ENCODE peak calls at places on chromosome 20, in nine cellular contexts. C is cardiac muscle cell; E is H7; Q is CD4-positive, CD25-positive, alpha-beta regulatory T cell; A is PC-3; N is pancreas; S is Peyer's patch; U is body of pancreas; H is lower lobe of right lung. D is an unnamed sample. For H3K36me3, the result is how much of the 10 kb centered on the place peaks cover.

GRCh38 chr20:64146301-64146935 is 17.8 kb upstream of the MYT1 start:
- DNase-seq in C (no peak), E (peak), S (no peak), A (no peak), H (peak), U (no peak), N (no peak), Q (no peak), D (no peak)

GRCh38 chr20:50144362-50144761 is 9.2 kb downstream of the PEDS1 start:
- DNase-seq in H (no peak), N (no peak), S (peak), Q (no peak), U (no peak), E (no peak), C (no peak), A (peak), D (peak)

GRCh38 chr20:58271596-58272460 is 37.7 kb upstream of the RAB22A start:
- DNase-seq in Q (no peak), A (no peak), E (no peak), S (no peak), H (no peak), C (no peak), U (no peak), N (no peak), D (no peak)

GRCh38 chr20:12928755-12929401 is 79.9 kb upstream of the SPTLC3 start:
- DNase-seq in H (no peak), A (peak), C (no peak), E (no peak), S (no peak), U (no peak), N (no peak), Q (no peak), D (no peak)

GRCh38 chr20:10673176-10673830 is 496 bp downstream of the JAG1 start:
- DNase-seq in U (peak), E (peak), N (peak), Q (no peak), C (peak), H (peak), S (peak), A (no peak), D (no peak)

GRCh38 chr20:543369-544152 is at the start of gene CSNK2A1:
- DNase-seq in E (peak), Q (peak), S (peak), U (peak), C (peak), H (peak), N (peak), A (peak), D (peak)

GRCh38 chr20:47799116-47799715 is 13.9 kb upstream of the SULF2 start:
- DNase-seq in C (no peak), A (no peak), S (no peak), U (no peak), Q (no peak), E (no peak), N (no peak), H (no peak), D (no peak)

GRCh38 chr20:47360489-47361267 is 4.2 kb upstream of the ZMYND8 start:
- DNase-seq in A (peak), U (peak), E (peak), N (peak), C (peak), Q (no peak), S (peak), H (peak), D (peak)

GRCh38 chr20:2708073-2708415 is 15.5 kb downstream of the EBF4 start:
- DNase-seq in U (no peak), Q (no peak), H (no peak), N (no peak), C (peak), S (peak), A (no peak), E (peak), D (peak)

GRCh38 chr20:20196610-20197009 is 144.3 kb downstream of the CFAP61 start:
- DNase-seq in Q (no peak), U (no peak), H (no peak), E (no peak), S (no peak), A (no peak), C (no peak), N (no peak), D (no peak)

GRCh38 chr20:10093087-10093591 is 58.4 kb downstream of the ANKEF1 start:
- DNase-seq in A (peak), N (peak), Q (no peak), S (no peak), H (no peak), U (peak), C (no peak), E (no peak), D (no peak)

GRCh38 chr20:49115565-49115964 is 69.5 kb downstream of the CSE1L start:
- DNase-seq in N (no peak), A (no peak), S (no peak), Q (no peak), C (no peak), E (no peak), U (no peak), H (no peak), D (no peak)
- H3K36me3 ChIP-seq in N (half or more), A (half or more), S (under half), Q (half or more), C (half or more), E (under half), U (under half), H (half or more), D (half or more)

DNA sequence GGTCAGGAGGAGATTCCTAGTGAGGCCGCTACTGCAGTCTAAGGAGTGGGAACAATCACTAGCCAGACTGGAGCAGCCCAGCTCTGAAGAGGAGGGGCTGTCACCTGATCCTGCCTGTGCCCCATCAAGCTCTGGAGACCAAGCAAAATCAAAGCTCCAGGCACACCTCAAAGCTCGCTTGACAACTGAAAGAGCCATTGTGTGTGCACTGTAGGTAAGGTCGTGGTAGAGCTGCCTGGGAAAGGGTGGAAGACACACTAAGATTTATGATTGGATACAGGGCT is 58.2 kb downstream of the CSE1L start:
- DNase-seq in A (no peak), E (no peak), N (no peak), U (no peak), Q (no peak), C (peak), S (no peak), H (no peak), D (no peak)
- H3K36me3 ChIP-seq in A (under half), E (under half), N (under half), U (under half), Q (under half), C (under half), S (under half), H (half or more), D (under half)

GRCh38 chr20:17634666-17635319 is 47.2 kb downstream of the RRBP1 start:
- DNase-seq in C (no peak), E (no peak), Q (no peak), S (no peak), U (no peak), H (peak), N (no peak), A (no peak), D (no peak)
- H3K36me3 ChIP-seq in C (under half), E (under half), Q (under half), S (under half), U (under half), H (half or more), N (half or more), A (half or more), D (half or more)

DNA sequence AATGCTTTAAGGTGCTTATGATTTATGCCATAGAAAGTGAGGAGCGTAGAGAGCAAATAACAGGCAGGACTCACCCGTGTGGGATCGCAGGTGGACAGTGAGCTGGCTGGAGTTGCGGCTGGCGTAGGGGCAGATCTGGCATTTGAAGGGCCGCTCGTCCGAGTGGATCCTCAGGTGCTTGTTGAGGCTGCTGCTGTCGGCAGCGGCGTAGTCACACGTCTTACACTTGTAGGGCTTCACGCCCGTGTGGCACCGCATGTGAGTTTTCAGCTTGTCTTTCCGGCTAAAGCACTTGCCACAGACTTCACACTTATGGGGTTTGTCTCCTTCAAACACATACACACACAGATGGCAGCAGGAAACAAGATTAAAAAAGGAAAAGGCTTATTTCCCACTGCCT is 31.5 kb downstream of the ZFP64 start:
- DNase-seq in S (no peak), A (no peak), H (no peak), Q (no peak), U (no peak), C (no peak), E (no peak), N (no peak), D (no peak)
- H3K36me3 ChIP-seq in S (under half), A (under half), H (half or more), Q (half or more), U (under half), C (under half), E (under half), N (under half), D (under half)

DNA sequence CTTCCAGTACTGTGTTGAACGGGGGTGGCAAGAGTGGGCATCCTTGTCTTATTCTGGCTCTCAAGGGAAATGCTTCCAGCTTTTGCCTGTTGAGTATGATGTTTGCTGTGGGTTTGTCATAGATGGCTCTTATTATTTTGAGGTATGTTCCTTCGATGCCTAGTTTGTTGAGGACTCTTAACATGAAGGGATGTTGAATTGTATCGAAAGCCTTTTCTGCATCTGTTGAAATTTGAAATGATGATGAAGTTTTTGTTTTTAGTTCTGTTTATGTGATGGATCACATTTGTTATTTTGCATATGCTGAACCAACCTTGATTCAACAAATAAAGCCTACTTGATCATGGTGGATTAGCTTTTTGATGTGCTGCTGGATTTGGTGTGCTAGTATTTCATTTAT is 48.0 kb downstream of the RPRD1B start:
- DNase-seq in S (no peak), A (no peak), C (no peak), E (no peak), N (no peak), Q (no peak), U (no peak), H (no peak), D (no peak)
- H3K36me3 ChIP-seq in S (under half), A (half or more), C (under half), E (under half), N (under half), Q (half or more), U (under half), H (half or more), D (under half)

DNA sequence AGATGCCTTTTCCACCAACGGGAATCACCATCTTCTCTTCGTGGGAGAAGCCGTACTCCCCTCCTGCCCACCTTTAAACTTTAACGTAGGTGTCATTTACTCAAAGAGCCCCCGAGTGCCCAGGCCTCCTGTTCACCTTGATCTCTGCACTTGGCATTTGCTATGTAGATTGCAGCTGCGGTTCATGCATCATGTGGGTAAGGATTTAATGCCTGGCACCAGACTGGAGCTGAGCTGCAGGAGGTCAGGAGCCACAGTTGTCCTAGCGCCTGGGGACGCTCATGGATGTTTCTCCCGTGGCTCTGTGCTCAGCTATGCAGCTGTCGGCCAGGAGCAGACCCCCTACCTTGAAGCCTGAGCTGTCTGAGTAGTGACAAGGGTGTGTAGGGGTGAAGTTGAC is 133.7 kb downstream of the CDH4 start:
- DNase-seq in N (no peak), A (no peak), S (no peak), Q (no peak), E (no peak), H (no peak), U (no peak), C (no peak), D (no peak)
- H3K36me3 ChIP-seq in N (under half), A (under half), S (under half), Q (under half), E (under half), H (under half), U (under half), C (under half), D (under half)

GRCh38 chr20:32159766-32160221 is 47.7 kb downstream of the PLAGL2 start:
- DNase-seq in U (no peak), A (no peak), S (no peak), Q (no peak), E (peak), C (no peak), N (no peak), H (no peak), D (no peak)

GRCh38 chr20:32158351-32158750 is 48.8 kb downstream of the TM9SF4 start:
- DNase-seq in U (no peak), H (no peak), E (no peak), C (no peak), Q (no peak), A (no peak), S (no peak), N (no peak), D (no peak)

GRCh38 chr20:32162367-32162766 is 45.2 kb downstream of the PLAGL2 start:
- DNase-seq in S (no peak), C (no peak), E (no peak), Q (no peak), U (no peak), N (no peak), H (no peak), A (no peak), D (no peak)

GRCh38 chr20:32158943-32159660 is 48.4 kb downstream of the PLAGL2 start:
- DNase-seq in S (peak), C (no peak), H (no peak), E (peak), U (no peak), A (no peak), Q (no peak), N (no peak), D (no peak)

DNA sequence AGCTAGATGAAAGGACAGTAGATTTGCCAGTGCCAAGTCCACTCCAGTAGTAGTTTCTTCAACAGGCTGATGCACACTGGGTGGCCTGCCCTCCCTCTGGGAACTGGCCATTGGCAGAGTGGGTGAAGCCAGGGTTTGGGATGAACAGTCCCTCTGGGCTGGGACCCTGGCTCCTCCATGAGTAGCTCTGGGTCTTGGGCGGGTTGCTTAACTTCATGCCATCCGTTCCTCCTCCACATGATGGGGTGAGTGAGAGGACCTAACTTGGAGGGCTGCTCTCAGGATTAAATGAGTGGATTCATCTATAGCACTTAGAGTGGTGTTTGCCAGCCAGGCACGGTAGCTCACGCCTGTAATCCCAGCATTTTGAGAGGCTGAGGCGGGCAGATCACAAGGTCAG is 47.2 kb downstream of the PLAGL2 start:
- DNase-seq in E (peak), S (no peak), U (no peak), C (no peak), A (no peak), H (no peak), N (no peak), Q (no peak), D (no peak)
- H3K36me3 ChIP-seq in E (half or more), S (under half), U (under half), C (under half), A (under half), H (half or more), N (under half), Q (half or more), D (half or more)

GRCh38 chr20:25517124-25517523 is 68.2 kb downstream of the NINL start:
- DNase-seq in C (no peak), E (no peak), Q (no peak), H (no peak), S (no peak), U (no peak), A (no peak), N (no peak), D (no peak)

GRCh38 chr20:25512709-25513108 is 72.6 kb downstream of the NINL start:
- DNase-seq in E (no peak), U (no peak), N (no peak), C (no peak), H (no peak), S (no peak), A (no peak), Q (no peak), D (no peak)

GRCh38 chr20:25514195-25514594 is 71.1 kb downstream of the NINL start:
- DNase-seq in N (no peak), C (no peak), S (no peak), A (no peak), H (no peak), Q (no peak), U (no peak), E (no peak), D (no peak)

GRCh38 chr20:25511183-25511582 is 74.1 kb downstream of the NINL start:
- DNase-seq in C (no peak), E (no peak), S (no peak), Q (no peak), A (no peak), H (no peak), N (no peak), U (no peak), D (no peak)

GRCh38 chr20:25514747-25515340 is 70.5 kb downstream of the NINL start:
- DNase-seq in Q (no peak), N (no peak), S (no peak), H (no peak), E (no peak), C (no peak), A (no peak), U (no peak), D (no peak)
- H3K36me3 ChIP-seq in Q (under half), N (under half), S (under half), H (under half), E (under half), C (under half), A (under half), U (under half), D (under half)

DNA sequence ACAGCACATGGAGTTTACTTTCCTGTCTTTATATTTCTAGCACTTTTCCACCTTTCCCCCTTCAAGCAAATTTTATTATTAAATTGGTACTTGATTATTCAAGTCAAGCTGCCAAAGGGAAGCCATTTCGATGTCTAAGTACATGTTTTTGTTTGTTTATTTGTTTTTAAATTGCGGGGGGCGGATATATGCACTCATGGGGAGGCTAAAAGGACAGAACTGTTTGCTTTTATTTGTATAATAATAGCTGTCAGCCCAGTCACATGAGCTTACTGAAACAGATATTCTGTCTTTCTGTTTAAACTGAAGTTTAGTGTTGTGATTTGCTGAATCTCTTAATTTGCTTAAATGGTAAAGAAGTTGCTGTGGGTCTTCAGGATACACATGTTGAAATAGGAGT is 49.6 kb upstream of the PLCG1 start:
- DNase-seq in A (no peak), E (no peak), C (no peak), Q (no peak), U (no peak), S (no peak), N (no peak), H (no peak), D (no peak)
- H3K36me3 ChIP-seq in A (half or more), E (under half), C (half or more), Q (half or more), U (under half), S (under half), N (under half), H (half or more), D (under half)